ENCODE peak calls at places on chromosomes 5 and 9, in nine cellular contexts. Y is lower lobe of right lung; P is CD8-positive, alpha-beta memory T cell; I is adrenal gland; L is left ventricle myocardium inferior; W is esophagus squamous epithelium; S is tibial artery; A is effector memory CD4-positive, alpha-beta T cell; Z is transverse colon. U is an unnamed sample. For H3K9me3, the result is how much of the 10 kb centered on the place peaks cover.

GRCh38 chr9:88697764-88698436 is 162.9 kb downstream of the NXNL2 start:
- DNase-seq in Y (no peak), P (no peak), I (no peak), L (no peak), W (no peak), S (no peak), A (no peak), Z (no peak), U (no peak)

GRCh38 chr9:31210982-31211570 is 1173.4 kb upstream of the ACO1 start:
- DNase-seq in Y (peak), P (no peak), I (peak), L (no peak), W (no peak), S (no peak), A (no peak), Z (peak), U (no peak)

GRCh38 chr9:134547161-134548100 is 94.2 kb upstream of the COL5A1 start:
- DNase-seq in Y (peak), P (no peak), I (no peak), L (peak), W (no peak), S (peak), A (no peak), Z (no peak), U (no peak)

GRCh38 chr5:65961644-65962043 is 35.3 kb downstream of the ERBIN start:
- DNase-seq in Y (no peak), P (no peak), I (no peak), L (no peak), W (no peak), S (no peak), A (no peak), Z (no peak), U (no peak)

GRCh38 chr9:134652291-134653225 is 11.0 kb downstream of the COL5A1 start:
- DNase-seq in Y (no peak), P (no peak), I (no peak), L (peak), W (no peak), S (peak), A (no peak), Z (no peak), U (no peak)

GRCh38 chr9:129026442-129027223 is 1.5 kb downstream of the SH3GLB2 start:
- DNase-seq in Y (no peak), P (no peak), I (no peak), L (no peak), W (no peak), S (no peak), A (no peak), Z (peak), U (no peak)

GRCh38 chr5:95379133-95379532 is 12.0 kb upstream of the FAM81B start:
- DNase-seq in Y (no peak), P (no peak), I (no peak), L (no peak), W (no peak), S (no peak), A (no peak), Z (no peak), U (no peak)

GRCh38 chr9:104899759-104900247 is 28.2 kb downstream of the ABCA1 start:
- DNase-seq in Y (no peak), P (no peak), I (no peak), L (no peak), W (no peak), S (no peak), A (no peak), Z (no peak), U (no peak)

GRCh38 chr5:8676731-8677130 is 807.8 kb downstream of the MTRR start:
- DNase-seq in Y (no peak), P (no peak), I (no peak), L (no peak), W (no peak), S (no peak), A (no peak), Z (no peak), U (no peak)

GRCh38 chr5:53944981-53945380 is 365.4 kb downstream of the ARL15 start:
- DNase-seq in Y (no peak), P (no peak), I (no peak), L (no peak), W (no peak), S (no peak), A (no peak), Z (no peak), U (no peak)

GRCh38 chr5:37836173-37837100 is 3.4 kb downstream of the GDNF start:
- DNase-seq in Y (no peak), P (no peak), I (peak), L (peak), W (no peak), S (no peak), A (no peak), Z (no peak), U (no peak)

GRCh38 chr9:136011376-136011702 is 50.2 kb upstream of the UBAC1 start:
- DNase-seq in Y (no peak), P (no peak), I (no peak), L (no peak), W (no peak), S (no peak), A (no peak), Z (no peak), U (no peak)

GRCh38 chr9:110131499-110131898 is 76.5 kb downstream of the C9orf152 start:
- DNase-seq in Y (no peak), P (no peak), I (no peak), L (no peak), W (no peak), S (no peak), A (no peak), Z (no peak), U (no peak)

GRCh38 chr5:74866653-74867162 is 521 bp upstream of the FAM169A start:
- DNase-seq in Y (no peak), P (no peak), I (peak), L (no peak), W (no peak), S (no peak), A (no peak), Z (no peak), U (no peak)

GRCh38 chr5:154857091-154857533 is 1.3 kb upstream of the CNOT8 start:
- DNase-seq in Y (no peak), P (peak), I (no peak), L (peak), W (no peak), S (peak), A (no peak), Z (peak), U (peak)

GRCh38 chr9:79764377-79764776 is 192.6 kb downstream of the TLE4 start:
- DNase-seq in Y (no peak), P (no peak), I (peak), L (no peak), W (no peak), S (peak), A (no peak), Z (peak), U (no peak)

GRCh38 chr9:34646211-34647083 is at the start of gene GALT:
- DNase-seq in Y (peak), P (peak), I (peak), L (peak), W (peak), S (peak), A (peak), Z (peak), U (peak)

GRCh38 chr9:2740616-2741015 is 23.3 kb downstream of the KCNV2 start:
- DNase-seq in Y (no peak), P (no peak), I (no peak), L (no peak), W (no peak), S (no peak), A (no peak), Z (no peak), U (no peak)

GRCh38 chr9:108478871-108479332 is 376.9 kb downstream of the ACTL7B start:
- DNase-seq in Y (no peak), P (no peak), I (peak), L (no peak), W (no peak), S (no peak), A (no peak), Z (no peak), U (no peak)

GRCh38 chr9:70257991-70258691 is 637 bp upstream of the SMC5 start:
- DNase-seq in Y (peak), P (no peak), I (peak), L (no peak), W (no peak), S (no peak), A (peak), Z (peak), U (no peak)

GRCh38 chr9:130518943-130519772 is 60.2 kb upstream of the FUBP3 start:
- DNase-seq in Y (no peak), P (no peak), I (no peak), L (no peak), W (no peak), S (no peak), A (no peak), Z (no peak), U (no peak)

GRCh38 chr5:180137401-180138213 is 66.0 kb upstream of the RNF130 start:
- DNase-seq in Y (peak), P (no peak), I (no peak), L (no peak), W (no peak), S (peak), A (no peak), Z (peak), U (no peak)

GRCh38 chr5:87499478-87500410 is 87.0 kb upstream of the CCNH start:
- DNase-seq in Y (peak), P (no peak), I (no peak), L (no peak), W (no peak), S (no peak), A (no peak), Z (no peak), U (no peak)

GRCh38 chr5:181056431-181056830 is 16.4 kb downstream of the BTNL9 start:
- DNase-seq in Y (no peak), P (no peak), I (no peak), L (no peak), W (no peak), S (no peak), A (no peak), Z (no peak), U (no peak)

GRCh38 chr5:151451626-151452520 is 4.5 kb downstream of the SLC36A1 start:
- DNase-seq in Y (no peak), P (no peak), I (no peak), L (no peak), W (no peak), S (no peak), A (no peak), Z (no peak), U (no peak)

GRCh38 chr5:150317048-150318003 is 14.6 kb upstream of the ARSI start:
- DNase-seq in Y (no peak), P (no peak), I (peak), L (no peak), W (no peak), S (no peak), A (no peak), Z (no peak), U (no peak)

GRCh38 chr9:25396828-25397227 is 281.4 kb downstream of the TUSC1 start:
- DNase-seq in Y (no peak), P (no peak), I (no peak), L (no peak), W (no peak), S (no peak), A (no peak), Z (no peak), U (no peak)

GRCh38 chr5:7717691-7718090 is 133.2 kb downstream of the CFAP90 start:
- DNase-seq in Y (no peak), P (no peak), I (no peak), L (no peak), W (no peak), S (no peak), A (no peak), Z (no peak), U (no peak)

GRCh38 chr5:133370281-133370890 is 242.0 kb downstream of the FSTL4 start:
- DNase-seq in Y (no peak), P (no peak), I (no peak), L (no peak), W (no peak), S (peak), A (no peak), Z (no peak), U (no peak)

GRCh38 chr5:102809033-102809432 is 53.9 kb downstream of the PAM start:
- DNase-seq in Y (no peak), P (no peak), I (no peak), L (no peak), W (no peak), S (no peak), A (no peak), Z (no peak), U (no peak)

GRCh38 chr5:115241881-115242642 is 20.6 kb downstream of the PGGT1B start:
- DNase-seq in Y (no peak), P (no peak), I (no peak), L (no peak), W (no peak), S (no peak), A (no peak), Z (no peak), U (no peak)
- H3K9me3 ChIP-seq in Y (under half), P (under half), I (under half), L (under half), W (under half), S (under half), A (under half), Z (under half), U (under half)

GRCh38 chr9:761793-762190 is 79.7 kb upstream of the DMRT1 start:
- DNase-seq in Y (no peak), P (no peak), I (no peak), L (no peak), W (no peak), S (no peak), A (no peak), Z (no peak), U (no peak)
- H3K9me3 ChIP-seq in Y (under half), P (under half), I (under half), L (under half), W (under half), S (under half), A (under half), Z (under half), U (under half)

DNA sequence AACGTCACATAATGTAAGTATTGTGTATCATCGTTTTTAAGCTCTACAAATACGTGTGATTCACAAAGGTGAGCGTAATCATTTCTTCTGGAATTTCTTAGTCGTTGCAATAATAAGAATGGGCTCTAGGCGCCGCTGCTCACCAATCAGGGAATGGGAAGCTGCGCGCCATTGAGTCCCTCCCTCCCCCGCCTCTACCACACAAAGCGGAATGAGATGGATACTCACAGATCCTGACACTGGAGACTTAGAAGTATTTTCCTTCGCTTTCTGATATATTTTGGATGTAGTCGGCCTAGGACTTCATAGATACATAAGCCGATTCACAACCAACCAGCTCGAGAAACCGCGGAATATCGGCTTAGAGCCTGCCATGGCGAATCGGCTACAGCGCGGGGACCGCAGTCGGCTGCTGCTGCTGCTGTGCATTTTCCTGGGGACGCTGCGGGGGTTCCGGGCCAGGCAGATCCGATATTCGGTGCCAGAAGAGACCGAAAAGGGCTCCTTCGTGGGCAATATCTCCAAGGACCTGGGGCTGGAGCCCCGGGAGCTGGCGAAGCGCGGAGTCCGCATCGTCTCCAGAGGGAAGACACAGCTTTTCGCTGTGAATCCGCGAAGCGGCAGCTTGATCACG is at the start of gene PCDHGA11:
- DNase-seq in Y (peak), P (peak), I (peak), L (no peak), W (no peak), S (no peak), A (no peak), Z (no peak), U (no peak)
- H3K9me3 ChIP-seq in Y (half or more), P (under half), I (under half), L (half or more), W (under half), S (half or more), A (under half), Z (half or more), U (under half)

DNA sequence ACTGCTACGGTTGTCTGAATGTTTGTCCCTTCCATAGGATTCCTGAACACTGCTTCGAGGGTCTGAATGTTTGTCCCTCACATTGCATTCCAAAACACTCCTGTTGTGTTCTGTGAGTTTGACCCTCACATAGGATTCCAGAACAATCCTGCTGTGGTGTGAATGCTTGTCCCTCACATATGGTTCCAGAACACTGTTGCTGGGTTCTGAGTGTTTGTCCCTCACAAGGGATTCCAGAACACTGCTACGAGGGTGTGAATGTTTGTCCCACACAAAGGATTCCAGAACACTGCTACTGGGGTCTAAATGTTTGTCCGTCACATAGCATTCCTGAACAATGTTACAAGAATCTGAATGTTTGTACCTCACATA is 201.2 kb downstream of the FOXD4L6 start:
- DNase-seq in Y (no peak), P (no peak), I (no peak), L (no peak), W (no peak), S (no peak), A (no peak), Z (no peak), U (no peak)
- H3K9me3 ChIP-seq in Y (half or more), P (under half), I (under half), L (half or more), W (under half), S (half or more), A (half or more), Z (half or more), U (half or more)

GRCh38 chr5:141234109-141234508 is 11.0 kb downstream of the PCDHB14 start:
- DNase-seq in Y (no peak), P (no peak), I (no peak), L (no peak), W (no peak), S (no peak), A (no peak), Z (no peak), U (no peak)
- H3K9me3 ChIP-seq in Y (half or more), P (under half), I (under half), L (half or more), W (under half), S (half or more), A (under half), Z (half or more), U (under half)

GRCh38 chr9:118575341-118576070 is 793.7 kb downstream of the BRINP1 start:
- DNase-seq in Y (no peak), P (no peak), I (no peak), L (no peak), W (no peak), S (no peak), A (no peak), Z (no peak), U (no peak)

GRCh38 chr9:118578467-118578866 is 790.8 kb downstream of the BRINP1 start:
- DNase-seq in Y (no peak), P (no peak), I (no peak), L (no peak), W (no peak), S (no peak), A (no peak), Z (no peak), U (no peak)

DNA sequence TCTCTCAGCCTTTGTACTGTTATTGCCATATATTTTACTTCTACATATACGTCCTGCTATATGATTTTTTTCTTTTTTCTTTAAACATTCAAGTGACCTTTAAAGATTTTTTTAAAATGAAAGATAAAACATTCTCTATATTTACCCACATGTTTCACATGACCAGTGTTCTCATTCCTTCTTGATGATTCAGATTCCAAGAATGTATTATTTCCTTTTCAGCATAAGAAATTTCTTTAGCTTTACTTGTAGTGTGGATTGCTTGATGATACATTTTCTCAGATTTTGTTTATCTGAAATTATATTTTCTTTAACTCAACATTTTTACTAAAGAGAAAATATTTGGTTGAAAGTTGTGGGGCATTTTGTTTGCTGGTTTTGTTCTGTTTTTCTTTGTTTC is 792.1 kb downstream of the BRINP1 start:
- DNase-seq in Y (no peak), P (no peak), I (no peak), L (no peak), W (no peak), S (no peak), A (no peak), Z (no peak), U (no peak)
- H3K9me3 ChIP-seq in Y (under half), P (under half), I (under half), L (under half), W (under half), S (under half), A (under half), Z (under half), U (under half)

DNA sequence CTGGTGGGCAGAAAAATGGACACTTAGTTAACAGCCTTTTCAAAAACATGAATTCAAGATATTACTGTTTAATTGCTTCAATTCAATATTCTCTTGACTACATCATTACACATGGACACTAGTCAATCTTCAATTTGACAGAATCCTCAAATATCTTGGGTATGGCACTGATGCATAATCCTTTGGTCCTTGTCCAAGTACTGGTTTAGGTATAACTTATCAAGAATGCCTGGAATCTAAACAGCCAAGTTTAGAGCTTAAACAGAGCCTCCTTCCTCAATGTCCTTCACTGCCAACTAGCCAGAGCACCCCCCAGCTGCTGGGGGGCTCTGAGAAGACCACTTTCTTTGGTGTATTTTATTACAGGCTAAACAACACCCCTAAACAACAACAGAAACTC is 61.6 kb upstream of the ERCC6L2 start:
- DNase-seq in Y (no peak), P (no peak), I (no peak), L (no peak), W (no peak), S (no peak), A (no peak), Z (no peak), U (no peak)
- H3K9me3 ChIP-seq in Y (under half), P (under half), I (under half), L (under half), W (under half), S (under half), A (under half), Z (under half), U (under half)

DNA sequence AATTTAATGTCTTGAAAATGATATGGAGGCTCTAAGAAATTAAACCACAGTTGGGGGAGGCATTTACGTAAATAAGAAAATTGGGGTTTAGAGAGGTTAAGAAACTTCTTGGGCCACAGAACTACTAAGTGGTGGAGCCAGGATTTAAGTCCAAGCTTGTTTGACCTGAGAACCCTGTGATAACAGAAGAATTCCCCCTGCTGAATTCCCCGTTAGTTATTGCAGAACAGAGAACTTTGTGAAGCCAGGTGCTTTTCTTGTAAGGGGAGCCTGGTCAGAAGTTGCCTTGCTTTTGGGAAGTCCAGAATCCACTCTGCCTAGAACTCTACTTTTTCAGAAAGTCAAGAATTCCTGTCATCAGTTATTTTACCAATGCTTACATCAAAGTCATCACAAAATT is 309.3 kb upstream of the SEMA6A start:
- DNase-seq in Y (no peak), P (no peak), I (no peak), L (no peak), W (no peak), S (no peak), A (no peak), Z (no peak), U (no peak)
- H3K9me3 ChIP-seq in Y (under half), P (under half), I (under half), L (under half), W (under half), S (under half), A (under half), Z (under half), U (under half)

GRCh38 chr5:134982230-134982629 is 14.5 kb downstream of the CATSPER3 start:
- DNase-seq in Y (no peak), P (no peak), I (no peak), L (no peak), W (no peak), S (no peak), A (no peak), Z (no peak), U (no peak)
- H3K9me3 ChIP-seq in Y (under half), P (under half), I (under half), L (half or more), W (under half), S (under half), A (under half), Z (under half), U (under half)

DNA sequence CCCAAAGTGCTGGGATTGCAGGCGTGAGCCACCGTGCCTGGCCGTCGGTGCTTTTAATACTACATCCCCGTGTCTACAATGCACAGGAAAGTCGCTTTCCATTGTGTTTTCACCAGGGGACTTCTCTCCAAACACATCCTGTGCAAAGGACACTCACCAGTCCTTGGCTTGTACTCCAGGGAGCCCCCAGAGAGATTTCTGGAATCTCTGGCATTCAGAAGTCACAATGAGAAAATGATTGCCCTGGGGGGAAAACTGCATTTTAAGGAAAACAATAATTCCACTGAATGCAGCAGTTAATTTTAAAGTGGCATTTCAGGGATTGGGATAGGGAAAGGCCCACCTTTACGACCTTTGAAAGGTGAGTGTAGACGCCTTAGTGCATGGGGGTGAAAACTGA is 112.0 kb downstream of the ADAMTS16 start:
- DNase-seq in Y (no peak), P (no peak), I (no peak), L (no peak), W (no peak), S (no peak), A (no peak), Z (no peak), U (no peak)
- H3K9me3 ChIP-seq in Y (under half), P (under half), I (under half), L (under half), W (under half), S (under half), A (under half), Z (under half), U (under half)